ENCODE peak calls at places on chromosome 1, in eight cellular contexts. T, P, R, W, H, Y, C and L are unnamed samples.

GRCh38 chr1:180515364-180515763 is 13.0 kb upstream of the ACBD6 start:
- DNase-seq in T (no peak), P (no peak), R (no peak), W (no peak), H (no peak), Y (no peak), C (no peak), L (no peak)

GRCh38 chr1:156760092-156760795 is 7.1 kb upstream of the PRCC start:
- DNase-seq in T (no peak), P (no peak), R (no peak), W (no peak), H (no peak), Y (no peak), C (peak), L (no peak)

GRCh38 chr1:109895720-109896504 is 14.7 kb upstream of the CSF1 start:
- DNase-seq in T (no peak), P (peak), R (no peak), W (no peak), H (no peak), Y (no peak), C (peak), L (no peak)

GRCh38 chr1:30527511-30528140 is 195.8 kb downstream of the MATN1 start:
- DNase-seq in T (no peak), P (no peak), R (no peak), W (peak), H (no peak), Y (no peak), C (peak), L (no peak)

GRCh38 chr1:27663735-27664119 is 8.3 kb downstream of the IFI6 start:
- DNase-seq in T (no peak), P (no peak), R (no peak), W (no peak), H (no peak), Y (no peak), C (no peak), L (no peak)

GRCh38 chr1:224860488-224860887 is 69.0 kb upstream of the DNAH14 start:
- DNase-seq in T (no peak), P (no peak), R (no peak), W (no peak), H (no peak), Y (no peak), C (no peak), L (no peak)

GRCh38 chr1:60809204-60809985 is 273.0 kb upstream of the NFIA start:
- DNase-seq in T (peak), P (no peak), R (no peak), W (no peak), H (no peak), Y (no peak), C (no peak), L (no peak)

GRCh38 chr1:170309389-170310013 is 163.7 kb downstream of the NTMT2 start:
- DNase-seq in T (peak), P (no peak), R (no peak), W (no peak), H (no peak), Y (no peak), C (no peak), L (no peak)

GRCh38 chr1:38953433-38953860 is 11.8 kb upstream of the RHBDL2 start:
- DNase-seq in T (no peak), P (no peak), R (no peak), W (no peak), H (no peak), Y (no peak), C (no peak), L (no peak)

GRCh38 chr1:59678809-59679228 is 135.9 kb upstream of the HOOK1 start:
- DNase-seq in T (peak), P (no peak), R (no peak), W (no peak), H (no peak), Y (no peak), C (no peak), L (peak)

GRCh38 chr1:20278692-20279130 is 12.0 kb upstream of the VWA5B1 start:
- DNase-seq in T (no peak), P (no peak), R (no peak), W (no peak), H (no peak), Y (no peak), C (no peak), L (no peak)

GRCh38 chr1:225866061-225866844 is 15.9 kb downstream of the TMEM63A start:
- DNase-seq in T (peak), P (peak), R (no peak), W (no peak), H (no peak), Y (peak), C (no peak), L (no peak)

GRCh38 chr1:247740721-247741120 is 2.3 kb downstream of the OR14K1 start:
- DNase-seq in T (no peak), P (no peak), R (no peak), W (no peak), H (no peak), Y (no peak), C (no peak), L (no peak)

GRCh38 chr1:22780696-22781095 is 70.1 kb downstream of the EPHB2 start:
- DNase-seq in T (no peak), P (no peak), R (no peak), W (no peak), H (no peak), Y (no peak), C (no peak), L (no peak)

GRCh38 chr1:95888877-95889799 is 655.1 kb downstream of the RWDD3 start:
- DNase-seq in T (no peak), P (no peak), R (no peak), W (no peak), H (peak), Y (no peak), C (no peak), L (no peak)

GRCh38 chr1:225156254-225156653 is 226.8 kb downstream of the DNAH14 start:
- DNase-seq in T (no peak), P (no peak), R (no peak), W (no peak), H (no peak), Y (no peak), C (no peak), L (no peak)

GRCh38 chr1:67578397-67579020 is 106.5 kb upstream of the GADD45A start:
- DNase-seq in T (no peak), P (no peak), R (no peak), W (no peak), H (no peak), Y (no peak), C (no peak), L (no peak)

GRCh38 chr1:30109853-30110252 is 613.5 kb downstream of the MATN1 start:
- DNase-seq in T (peak), P (no peak), R (no peak), W (no peak), H (no peak), Y (no peak), C (peak), L (no peak)

GRCh38 chr1:224783006-224783651 is 146.3 kb upstream of the DNAH14 start:
- DNase-seq in T (no peak), P (no peak), R (no peak), W (no peak), H (no peak), Y (no peak), C (no peak), L (no peak)

GRCh38 chr1:177511036-177511435 is 340.3 kb downstream of the BRINP2 start:
- DNase-seq in T (no peak), P (no peak), R (no peak), W (no peak), H (no peak), Y (no peak), C (no peak), L (no peak)

GRCh38 chr1:9909222-9910046 is 635 bp downstream of the CTNNBIP1 start:
- DNase-seq in T (no peak), P (peak), R (no peak), W (peak), H (no peak), Y (peak), C (peak), L (peak)

GRCh38 chr1:160826546-160826945 is 30.6 kb downstream of the LY9 start:
- DNase-seq in T (peak), P (no peak), R (no peak), W (no peak), H (no peak), Y (no peak), C (no peak), L (no peak)